ENCODE peak calls at places on chromosomes 13 and 19, in seven cellular contexts. R is aorta, C is NCI-H510A, G is NCI-H2081, U is heart left ventricle, E is A172, T is DMS153. J is an unnamed sample.
A peak's percentile ranks its signal among the peaks of the same experiment; 100 is the strongest.

GRCh38 chr13:75587679-75588078 is 38.1 kb downstream of the UCHL3 start:
- DNase-seq in T (peak; percentile 27), C (no peak), R (no peak), G (peak; percentile 18), U (no peak), E (no peak), J (no peak)

GRCh38 chr19:3699071-3699740 is 1.1 kb downstream of the PIP5K1C start:
- DNase-seq in R (peak; percentile 77), C (no peak), U (peak; percentile 61), T (no peak), G (no peak), E (peak; percentile 40), J (no peak)

GRCh38 chr13:37175996-37176395 is 70.5 kb upstream of the CSNK1A1L start:
- DNase-seq in C (no peak), U (no peak), R (no peak), G (no peak), T (no peak), E (no peak), J (no peak)

GRCh38 chr19:17411801-17412200 is 6.4 kb upstream of the BST2 start:
- DNase-seq in G (no peak), E (no peak), T (no peak), U (no peak), C (no peak), R (no peak), J (no peak)

GRCh38 chr19:44745386-44745831 is 3.1 kb upstream of the BCL3 start:
- DNase-seq in G (no peak), T (no peak), C (peak; percentile 24), E (peak; percentile 85), R (peak; percentile 88), U (peak; percentile 83), J (peak; percentile 74)

GRCh38 chr13:112506046-112506445 is 81.9 kb downstream of the TUBGCP3 start:
- DNase-seq in G (no peak), T (no peak), C (no peak), R (no peak), E (no peak), U (no peak), J (no peak)

GRCh38 chr19:30371157-30371845 is 883 bp upstream of the ZNF536 start:
- DNase-seq in E (no peak), R (no peak), T (no peak), U (no peak), G (no peak), C (no peak), J (no peak)

GRCh38 chr13:108003626-108004025 is 211.7 kb downstream of the LIG4 start:
- DNase-seq in E (no peak), G (peak; percentile 72), T (no peak), U (no peak), C (no peak), R (no peak), J (peak; percentile 44)

GRCh38 chr19:18291019-18291524 is 9.7 kb upstream of the JUND start:
- DNase-seq in U (no peak), C (no peak), G (no peak), R (no peak), E (no peak), T (no peak), J (no peak)

GRCh38 chr13:50691176-50691681 is 152.3 kb downstream of the DLEU7 start:
- DNase-seq in E (no peak), U (no peak), G (no peak), T (no peak), R (no peak), C (no peak), J (no peak)

GRCh38 chr13:52070929-52071523 is 46.5 kb downstream of the UTP14C start:
- DNase-seq in R (no peak), G (no peak), U (no peak), T (no peak), E (peak; percentile 44), C (no peak), J (no peak)

GRCh38 chr19:47106819-47107200 is 6.8 kb downstream of the ZC3H4 start:
- DNase-seq in T (no peak), U (no peak), E (no peak), G (no peak), R (no peak), C (no peak), J (no peak)

GRCh38 chr19:3175761-3176714 is 2.5 kb upstream of the S1PR4 start:
- DNase-seq in T (no peak), G (peak; percentile 8), E (peak; percentile 92), U (no peak), R (no peak), C (no peak), J (no peak)

GRCh38 chr13:42048625-42049453 is at the start of gene DGKH:
- DNase-seq in R (peak; percentile 88), G (peak; percentile 58), U (peak; percentile 90), E (peak; percentile 40), C (no peak), T (peak; percentile 32), J (peak; percentile 48)

GRCh38 chr19:48867119-48867921 is 1.1 kb downstream of the PLEKHA4 start:
- DNase-seq in E (no peak), T (no peak), U (no peak), R (no peak), G (no peak), C (no peak), J (no peak)

GRCh38 chr19:48739835-48740704 is at the start of gene RASIP1:
- DNase-seq in R (no peak), T (no peak), E (no peak), C (no peak), G (peak; percentile 77), U (peak; percentile 82), J (peak; percentile 50)

GRCh38 chr13:76516013-76516412 is 370.2 kb downstream of the KCTD12 start:
- DNase-seq in U (no peak), C (no peak), T (no peak), E (no peak), G (no peak), R (no peak), J (no peak)

GRCh38 chr19:29217591-29217990 is 4.6 kb upstream of the UQCRFS1 start:
- DNase-seq in C (no peak), E (no peak), R (no peak), G (no peak), U (no peak), T (no peak), J (no peak)

GRCh38 chr19:57802269-57802668 is 12.4 kb downstream of the ZNF552 start:
- DNase-seq in T (no peak), G (no peak), R (no peak), U (no peak), E (no peak), C (no peak), J (no peak)

GRCh38 chr19:2534374-2535050 is 58.6 kb downstream of the GADD45B start:
- DNase-seq in C (no peak), U (no peak), E (no peak), R (no peak), G (no peak), T (no peak), J (no peak)

GRCh38 chr13:27960362-27961226 is 8.5 kb downstream of the CDX2 start:
- DNase-seq in E (peak; percentile 4), T (peak; percentile 81), U (no peak), R (no peak), C (peak; percentile 46), G (peak; percentile 30), J (peak; percentile 69)

GRCh38 chr13:111046590-111047141 is 68.4 kb upstream of the ARHGEF7 start:
- DNase-seq in R (peak; percentile 62), G (no peak), E (peak; percentile 86), C (no peak), U (peak; percentile 54), T (no peak), J (no peak)

GRCh38 chr13:33111414-33112110 is 95.3 kb downstream of the KL start:
- DNase-seq in U (peak; percentile 25), G (peak; percentile 35), E (no peak), C (no peak), T (peak; percentile 42), R (no peak), J (no peak)